ENCODE peak calls at places on chromosomes 4 and X, in nine cellular contexts. One of them, this sample, is unnamed. For H3K27me3, the result is how much of the 10 kb centered on the place peaks cover.

GRCh38 chrX:131081772-131082755 is 23.9 kb downstream of the ARHGAP36 start:
- ATAC-seq in HCT116: no peak
- ATAC-seq in CD8-positive, alpha-beta T cell: no peak
- ATAC-seq in upper lobe of right lung: no peak
- ATAC-seq in pancreas: no peak
- ATAC-seq in HepG2: no peak
- ATAC-seq in RWPE2: no peak
- ATAC-seq in heart left ventricle: no peak
- ATAC-seq in right cardiac atrium: no peak
- ATAC-seq in this sample: no peak

GRCh38 chr4:94434505-94434904 is 17.2 kb upstream of the PDLIM5 start:
- ATAC-seq in CD8-positive, alpha-beta T cell: no peak
- ATAC-seq in heart left ventricle: no peak
- ATAC-seq in right cardiac atrium: no peak
- ATAC-seq in HepG2: no peak
- ATAC-seq in upper lobe of right lung: no peak
- ATAC-seq in pancreas: no peak
- ATAC-seq in RWPE2: no peak
- ATAC-seq in HCT116: no peak
- ATAC-seq in this sample: no peak

GRCh38 chrX:103051260-103051789 is 12.6 kb downstream of the BEX1 start:
- ATAC-seq in upper lobe of right lung: no peak
- ATAC-seq in right cardiac atrium: no peak
- ATAC-seq in CD8-positive, alpha-beta T cell: no peak
- ATAC-seq in RWPE2: no peak
- ATAC-seq in HCT116: no peak
- ATAC-seq in HepG2: no peak
- ATAC-seq in pancreas: no peak
- ATAC-seq in heart left ventricle: no peak
- ATAC-seq in this sample: no peak

GRCh38 chr4:114334808-114335739 is 263.5 kb upstream of the UGT8 start:
- ATAC-seq in pancreas: no peak
- ATAC-seq in CD8-positive, alpha-beta T cell: no peak
- ATAC-seq in HCT116: no peak
- ATAC-seq in right cardiac atrium: no peak
- ATAC-seq in HepG2: no peak
- ATAC-seq in upper lobe of right lung: no peak
- ATAC-seq in heart left ventricle: no peak
- ATAC-seq in RWPE2: no peak
- ATAC-seq in this sample: no peak

GRCh38 chr4:186554890-186555827 is at the start of gene MTNR1A:
- ATAC-seq in heart left ventricle: no peak
- ATAC-seq in right cardiac atrium: no peak
- ATAC-seq in HCT116: peak
- ATAC-seq in CD8-positive, alpha-beta T cell: no peak
- ATAC-seq in upper lobe of right lung: peak
- ATAC-seq in pancreas: peak
- ATAC-seq in RWPE2: peak
- ATAC-seq in HepG2: peak
- ATAC-seq in this sample: no peak

GRCh38 chr4:60945641-60946040 is 254.5 kb upstream of the ADGRL3 start:
- ATAC-seq in HCT116: no peak
- ATAC-seq in heart left ventricle: no peak
- ATAC-seq in HepG2: no peak
- ATAC-seq in RWPE2: no peak
- ATAC-seq in right cardiac atrium: no peak
- ATAC-seq in CD8-positive, alpha-beta T cell: no peak
- ATAC-seq in upper lobe of right lung: no peak
- ATAC-seq in pancreas: no peak
- ATAC-seq in this sample: no peak

GRCh38 chrX:19792412-19792811 is 95.0 kb downstream of the SH3KBP1 start:
- ATAC-seq in pancreas: no peak
- ATAC-seq in upper lobe of right lung: no peak
- ATAC-seq in RWPE2: no peak
- ATAC-seq in HepG2: no peak
- ATAC-seq in heart left ventricle: no peak
- ATAC-seq in CD8-positive, alpha-beta T cell: no peak
- ATAC-seq in HCT116: no peak
- ATAC-seq in right cardiac atrium: no peak
- ATAC-seq in this sample: no peak

GRCh38 chr4:124437853-124438495 is 274.6 kb downstream of the ANKRD50 start:
- ATAC-seq in HCT116: no peak
- ATAC-seq in upper lobe of right lung: no peak
- ATAC-seq in HepG2: no peak
- ATAC-seq in RWPE2: peak
- ATAC-seq in right cardiac atrium: no peak
- ATAC-seq in CD8-positive, alpha-beta T cell: no peak
- ATAC-seq in heart left ventricle: no peak
- ATAC-seq in pancreas: no peak
- ATAC-seq in this sample: no peak

GRCh38 chr4:73718375-73719373 is 21.7 kb upstream of the CXCL8 start:
- ATAC-seq in pancreas: no peak
- ATAC-seq in HepG2: no peak
- ATAC-seq in CD8-positive, alpha-beta T cell: no peak
- ATAC-seq in HCT116: no peak
- ATAC-seq in heart left ventricle: no peak
- ATAC-seq in RWPE2: peak
- ATAC-seq in right cardiac atrium: no peak
- ATAC-seq in upper lobe of right lung: peak
- ATAC-seq in this sample: no peak

GRCh38 chr4:87659247-87659931 is 9.3 kb downstream of the DMP1 start:
- ATAC-seq in upper lobe of right lung: no peak
- ATAC-seq in HCT116: peak
- ATAC-seq in pancreas: no peak
- ATAC-seq in HepG2: no peak
- ATAC-seq in right cardiac atrium: no peak
- ATAC-seq in heart left ventricle: no peak
- ATAC-seq in RWPE2: peak
- ATAC-seq in CD8-positive, alpha-beta T cell: no peak
- ATAC-seq in this sample: no peak

GRCh38 chrX:46627700-46628405 is 54.3 kb downstream of the CHST7 start:
- ATAC-seq in upper lobe of right lung: no peak
- ATAC-seq in RWPE2: no peak
- ATAC-seq in heart left ventricle: peak
- ATAC-seq in pancreas: no peak
- ATAC-seq in right cardiac atrium: peak
- ATAC-seq in HCT116: no peak
- ATAC-seq in CD8-positive, alpha-beta T cell: no peak
- ATAC-seq in HepG2: no peak
- ATAC-seq in this sample: peak

GRCh38 chr4:158817562-158818370 is 48.9 kb downstream of the FNIP2 start:
- ATAC-seq in heart left ventricle: no peak
- ATAC-seq in HepG2: no peak
- ATAC-seq in pancreas: peak
- ATAC-seq in RWPE2: no peak
- ATAC-seq in upper lobe of right lung: peak
- ATAC-seq in right cardiac atrium: peak
- ATAC-seq in CD8-positive, alpha-beta T cell: peak
- ATAC-seq in HCT116: no peak
- ATAC-seq in this sample: peak

GRCh38 chr4:52983563-52984303 is 121.6 kb downstream of the RASL11B start:
- ATAC-seq in right cardiac atrium: peak
- ATAC-seq in heart left ventricle: peak
- ATAC-seq in CD8-positive, alpha-beta T cell: no peak
- ATAC-seq in pancreas: peak
- ATAC-seq in upper lobe of right lung: peak
- ATAC-seq in HCT116: peak
- ATAC-seq in RWPE2: peak
- ATAC-seq in HepG2: peak
- ATAC-seq in this sample: peak

GRCh38 chrX:23524467-23524866 is 142.8 kb upstream of the PRDX4 start:
- ATAC-seq in RWPE2: no peak
- ATAC-seq in right cardiac atrium: no peak
- ATAC-seq in CD8-positive, alpha-beta T cell: no peak
- ATAC-seq in pancreas: no peak
- ATAC-seq in heart left ventricle: no peak
- ATAC-seq in upper lobe of right lung: no peak
- ATAC-seq in HCT116: no peak
- ATAC-seq in HepG2: no peak
- ATAC-seq in this sample: no peak

GRCh38 chrX:65997978-65998717 is 41.7 kb downstream of the VSIG4 start:
- ATAC-seq in HCT116: no peak
- ATAC-seq in HepG2: no peak
- ATAC-seq in right cardiac atrium: no peak
- ATAC-seq in heart left ventricle: no peak
- ATAC-seq in upper lobe of right lung: peak
- ATAC-seq in RWPE2: no peak
- ATAC-seq in CD8-positive, alpha-beta T cell: no peak
- ATAC-seq in pancreas: peak
- ATAC-seq in this sample: no peak

GRCh38 chr4:177367336-177367735 is 57.7 kb downstream of the NEIL3 start:
- ATAC-seq in RWPE2: peak
- ATAC-seq in pancreas: no peak
- ATAC-seq in right cardiac atrium: no peak
- ATAC-seq in CD8-positive, alpha-beta T cell: no peak
- ATAC-seq in heart left ventricle: no peak
- ATAC-seq in upper lobe of right lung: no peak
- ATAC-seq in HepG2: peak
- ATAC-seq in HCT116: peak
- ATAC-seq in this sample: no peak

GRCh38 chrX:96563663-96564062 is 121.0 kb upstream of the DIAPH2 start:
- ATAC-seq in pancreas: peak
- ATAC-seq in HepG2: no peak
- ATAC-seq in CD8-positive, alpha-beta T cell: no peak
- ATAC-seq in right cardiac atrium: peak
- ATAC-seq in heart left ventricle: no peak
- ATAC-seq in RWPE2: no peak
- ATAC-seq in HCT116: no peak
- ATAC-seq in upper lobe of right lung: no peak
- ATAC-seq in this sample: peak

GRCh38 chr4:119039779-119040178 is 95.9 kb upstream of the MYOZ2 start:
- ATAC-seq in right cardiac atrium: no peak
- ATAC-seq in CD8-positive, alpha-beta T cell: no peak
- ATAC-seq in pancreas: no peak
- ATAC-seq in RWPE2: no peak
- ATAC-seq in HepG2: peak
- ATAC-seq in HCT116: peak
- ATAC-seq in upper lobe of right lung: no peak
- ATAC-seq in heart left ventricle: no peak
- ATAC-seq in this sample: no peak

GRCh38 chr4:23885943-23886590 is 3.8 kb downstream of the PPARGC1A start:
- ATAC-seq in right cardiac atrium: no peak
- ATAC-seq in pancreas: no peak
- ATAC-seq in CD8-positive, alpha-beta T cell: no peak
- ATAC-seq in RWPE2: no peak
- ATAC-seq in HepG2: no peak
- ATAC-seq in HCT116: no peak
- ATAC-seq in upper lobe of right lung: no peak
- ATAC-seq in heart left ventricle: no peak
- ATAC-seq in this sample: no peak
- H3K27ac ChIP-seq in right cardiac atrium: peak
- H3K27ac ChIP-seq in pancreas: no peak
- H3K27ac ChIP-seq in CD8-positive, alpha-beta T cell: no peak
- H3K27ac ChIP-seq in RWPE2: no peak
- H3K27ac ChIP-seq in HepG2: no peak
- H3K27ac ChIP-seq in HCT116: no peak
- H3K27ac ChIP-seq in upper lobe of right lung: no peak
- H3K27ac ChIP-seq in heart left ventricle: peak
- H3K27ac ChIP-seq in this sample: peak

GRCh38 chrX:18449271-18449670 is 23.9 kb downstream of the CDKL5 start:
- ATAC-seq in HepG2: no peak
- ATAC-seq in RWPE2: no peak
- ATAC-seq in CD8-positive, alpha-beta T cell: no peak
- ATAC-seq in pancreas: no peak
- ATAC-seq in upper lobe of right lung: no peak
- ATAC-seq in right cardiac atrium: no peak
- ATAC-seq in heart left ventricle: no peak
- ATAC-seq in HCT116: no peak
- ATAC-seq in this sample: no peak
- H3K27me3 ChIP-seq in HepG2: under half
- H3K27me3 ChIP-seq in RWPE2: under half
- H3K27me3 ChIP-seq in CD8-positive, alpha-beta T cell: under half
- H3K27me3 ChIP-seq in pancreas: under half
- H3K27me3 ChIP-seq in upper lobe of right lung: under half
- H3K27me3 ChIP-seq in right cardiac atrium: under half
- H3K27me3 ChIP-seq in heart left ventricle: under half
- H3K27me3 ChIP-seq in HCT116: under half
- H3K27me3 ChIP-seq in this sample: under half

DNA sequence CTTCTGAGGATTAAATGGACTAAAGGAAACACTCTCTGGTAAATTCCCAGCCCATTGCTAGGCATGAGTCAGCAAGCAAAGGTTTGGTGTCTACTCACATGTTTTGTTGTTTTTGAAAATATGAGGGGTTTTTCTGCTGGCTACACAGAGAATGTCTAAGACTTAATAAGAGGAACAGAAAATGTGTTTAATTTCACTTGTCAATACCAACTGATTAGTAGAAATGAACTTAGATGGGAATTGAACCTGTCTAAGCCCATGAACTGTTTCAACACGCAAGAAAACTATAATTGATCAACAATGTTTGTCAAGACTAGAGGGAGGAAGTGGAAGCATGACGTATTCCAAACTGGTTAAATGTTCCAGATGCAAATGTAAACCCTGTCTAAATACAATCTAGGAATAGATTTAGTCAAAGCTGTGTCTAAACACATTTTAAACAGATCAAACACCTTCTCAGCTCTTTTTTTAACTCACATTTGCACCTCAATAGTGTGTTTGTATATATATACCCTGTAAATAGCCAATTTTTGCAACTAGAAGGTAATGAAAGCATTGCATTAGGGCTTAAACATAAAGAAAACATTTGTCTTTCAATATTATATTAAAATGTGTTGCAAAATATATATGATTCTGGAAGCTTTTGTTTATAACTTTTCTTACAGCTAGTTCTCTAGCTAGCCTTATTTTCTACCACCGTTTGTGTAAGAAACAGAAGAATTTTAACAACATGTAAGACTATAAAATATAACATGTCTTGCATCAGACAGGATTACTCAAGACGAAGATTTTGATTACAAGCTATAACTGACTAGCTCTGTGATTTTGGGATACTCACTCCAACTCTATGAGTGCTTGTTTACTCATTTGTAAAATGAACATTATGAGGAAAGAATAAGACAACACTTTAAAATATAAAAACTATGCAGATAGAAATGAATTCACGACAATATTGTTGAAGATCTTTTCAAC is 607.8 kb downstream of the FSTL5 start:
- ATAC-seq in RWPE2: peak
- ATAC-seq in HepG2: no peak
- ATAC-seq in CD8-positive, alpha-beta T cell: no peak
- ATAC-seq in upper lobe of right lung: no peak
- ATAC-seq in right cardiac atrium: no peak
- ATAC-seq in pancreas: no peak
- ATAC-seq in HCT116: peak
- ATAC-seq in heart left ventricle: no peak
- ATAC-seq in this sample: no peak
- H3K27ac ChIP-seq in RWPE2: no peak
- H3K27ac ChIP-seq in HepG2: no peak
- H3K27ac ChIP-seq in CD8-positive, alpha-beta T cell: no peak
- H3K27ac ChIP-seq in upper lobe of right lung: no peak
- H3K27ac ChIP-seq in right cardiac atrium: no peak
- H3K27ac ChIP-seq in pancreas: no peak
- H3K27ac ChIP-seq in HCT116: peak
- H3K27ac ChIP-seq in heart left ventricle: no peak
- H3K27ac ChIP-seq in this sample: no peak

DNA sequence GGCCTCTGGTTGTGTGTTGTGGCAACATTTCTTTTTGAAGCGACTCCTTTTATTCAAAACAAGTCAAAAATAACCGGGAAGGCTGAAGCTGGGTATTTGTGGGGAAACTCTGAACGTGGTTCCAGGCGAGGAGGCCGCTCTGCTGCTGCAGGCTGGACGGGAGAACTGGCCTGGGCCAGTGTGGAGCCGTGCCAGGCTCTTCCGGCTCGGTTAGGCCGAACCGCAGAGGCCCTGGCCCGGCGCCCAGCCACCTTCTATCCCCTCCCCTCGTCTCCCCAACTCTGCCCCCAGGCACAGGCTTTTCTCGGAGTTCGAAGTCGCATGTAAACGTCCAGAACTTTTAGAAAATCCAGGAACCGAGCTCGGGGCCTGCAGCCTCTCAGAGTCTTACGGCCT is 2.4 kb upstream of the BCOR start:
- ATAC-seq in upper lobe of right lung: no peak
- ATAC-seq in pancreas: no peak
- ATAC-seq in HepG2: peak
- ATAC-seq in heart left ventricle: no peak
- ATAC-seq in right cardiac atrium: no peak
- ATAC-seq in CD8-positive, alpha-beta T cell: no peak
- ATAC-seq in RWPE2: no peak
- ATAC-seq in HCT116: no peak
- ATAC-seq in this sample: no peak
- H3K27me3 ChIP-seq in upper lobe of right lung: under half
- H3K27me3 ChIP-seq in pancreas: under half
- H3K27me3 ChIP-seq in HepG2: under half
- H3K27me3 ChIP-seq in heart left ventricle: under half
- H3K27me3 ChIP-seq in right cardiac atrium: under half
- H3K27me3 ChIP-seq in CD8-positive, alpha-beta T cell: under half
- H3K27me3 ChIP-seq in RWPE2: under half
- H3K27me3 ChIP-seq in HCT116: under half
- H3K27me3 ChIP-seq in this sample: under half

This sample was measured in gastroesophageal sphincter.